ENCODE peak calls at places on chromosomes 6 and 20, in five cellular contexts. D is endodermal cell, W is ascending aorta, X is psoas muscle, S is astrocyte of the spinal cord. V is an unnamed sample.

GRCh38 chr6:17291778-17292177 is 10.6 kb downstream of the RBM24 start:
- DNase-seq in D (no peak), W (no peak), X (peak; percentile 65), S (no peak), V (no peak)

GRCh38 chr6:6659600-6660327 is 71.2 kb downstream of the LY86 start:
- DNase-seq in D (no peak), W (peak; percentile 27), X (no peak), S (no peak), V (no peak)

GRCh38 chr20:10642859-10643559 is 30.8 kb downstream of the JAG1 start:
- DNase-seq in D (no peak), W (no peak), X (no peak), S (no peak), V (no peak)

GRCh38 chr20:59678286-59678685 is 73.9 kb downstream of the PHACTR3 start:
- DNase-seq in D (no peak), W (no peak), X (no peak), S (no peak), V (no peak)

GRCh38 chr20:19449051-19449450 is 236.6 kb downstream of the SLC24A3 start:
- DNase-seq in D (peak; percentile 47), W (no peak), X (no peak), S (no peak), V (no peak)

GRCh38 chr20:40506567-40506966 is 182.5 kb downstream of the MAFB start:
- DNase-seq in D (peak; percentile 72), W (peak; percentile 96), X (peak; percentile 93), S (peak; percentile 99), V (peak; percentile 92)

GRCh38 chr20:44914924-44915323 is 5.1 kb downstream of the PABPC1L start:
- DNase-seq in D (no peak), W (no peak), X (no peak), S (no peak), V (no peak)

GRCh38 chr20:62087227-62087626 is 21.5 kb upstream of the TAF4 start:
- DNase-seq in D (peak; percentile 66), W (no peak), X (no peak), S (no peak), V (no peak)

GRCh38 chr6:133047065-133047665 is 194.0 kb upstream of the EYA4 start:
- DNase-seq in D (no peak), W (no peak), X (no peak), S (no peak), V (peak; percentile 43)

GRCh38 chr6:152148412-152148811 is 340.9 kb downstream of the ESR1 start:
- DNase-seq in D (no peak), W (no peak), X (no peak), S (no peak), V (no peak)

GRCh38 chr20:48789781-48790544 is 37.8 kb downstream of the PREX1 start:
- DNase-seq in D (no peak), W (no peak), X (no peak), S (no peak), V (no peak)

GRCh38 chr20:44566018-44566417 is 16.4 kb upstream of the PKIG start:
- DNase-seq in D (no peak), W (no peak), X (no peak), S (no peak), V (no peak)

GRCh38 chr6:108779521-108779920 is 68.7 kb upstream of the ARMC2 start:
- DNase-seq in D (no peak), W (no peak), X (no peak), S (no peak), V (no peak)

GRCh38 chr6:119351005-119351394 is 1.4 kb upstream of the MAN1A1 start:
- DNase-seq in D (no peak), W (no peak), X (no peak), S (peak; percentile 74), V (no peak)

GRCh38 chr20:45695496-45695895 is 6.3 kb upstream of the WFDC13 start:
- DNase-seq in D (no peak), W (no peak), X (no peak), S (no peak), V (no peak)

GRCh38 chr6:91243436-91243835 is 656.6 kb upstream of the MAP3K7 start:
- DNase-seq in D (no peak), W (no peak), X (no peak), S (no peak), V (no peak)

GRCh38 chr20:63149531-63150207 is 66.3 kb downstream of the YTHDF1 start:
- DNase-seq in D (no peak), W (no peak), X (peak; percentile 43), S (no peak), V (no peak)

GRCh38 chr20:33010133-33010504 is 2.6 kb downstream of the BPIFB2 start:
- DNase-seq in D (no peak), W (no peak), X (no peak), S (no peak), V (no peak)

GRCh38 chr6:4133941-4134838 is 1.2 kb downstream of the ECI2 start:
- DNase-seq in D (peak; percentile 74), W (no peak), X (no peak), S (peak; percentile 24), V (no peak)

GRCh38 chr6:47358440-47359225 is 48.9 kb upstream of the TNFRSF21 start:
- DNase-seq in D (no peak), W (no peak), X (no peak), S (no peak), V (no peak)

GRCh38 chr6:136225496-136225895 is 24.6 kb downstream of the MTFR2 start:
- DNase-seq in D (no peak), W (no peak), X (no peak), S (no peak), V (no peak)

GRCh38 chr6:151140767-151141166 is 99.0 kb upstream of the AKAP12 start:
- DNase-seq in D (no peak), W (no peak), X (no peak), S (no peak), V (no peak)

GRCh38 chr20:18133962-18134361 is 3.7 kb upstream of the KAT14 start:
- DNase-seq in D (no peak), W (no peak), X (no peak), S (no peak), V (no peak)

DNA sequence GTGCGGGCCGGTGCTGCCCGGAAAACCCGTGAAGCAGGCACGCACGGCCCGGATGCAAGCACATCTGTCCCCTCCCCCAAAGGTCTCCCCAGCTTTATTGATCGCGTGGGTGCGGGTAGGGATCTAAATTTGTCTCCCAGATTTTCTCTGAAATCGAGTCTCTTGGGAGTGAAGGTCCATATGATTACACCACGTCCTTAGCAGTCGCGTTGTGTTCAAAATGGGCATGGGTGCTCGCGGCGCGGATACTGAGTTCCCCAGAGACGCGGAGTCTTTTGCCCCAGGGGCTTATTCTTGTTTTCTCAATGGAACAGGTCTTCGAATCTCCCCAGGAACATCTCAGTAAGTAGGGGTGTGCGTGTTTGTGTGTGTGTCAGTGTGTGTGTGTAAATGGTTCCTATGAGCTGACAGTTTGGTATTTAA is 2.8 kb upstream of the ZNF292 start:
- DNase-seq in D (no peak), W (no peak), X (no peak), S (no peak), V (no peak)
- H3K4me3 ChIP-seq in D (peak overlapping the region; percentile 43), W (peak overlapping the region; percentile 59), X (peak overlapping the region; percentile 99), S (peak overlapping the region; percentile 28), V (peak overlapping the region; percentile 47)

GRCh38 chr6:43510827-43511163 is 649 bp upstream of the LRRC73 start:
- DNase-seq in D (no peak), W (no peak), X (no peak), S (no peak), V (no peak)
- H3K4me3 ChIP-seq in D (no peak overlapping the region), W (peak overlapping the region; percentile 91), X (peak overlapping the region; percentile 87), S (peak overlapping the region; percentile 43), V (peak overlapping the region; percentile 57)

GRCh38 chr6:40586800-40587201 is 363 bp downstream of the LRFN2 start:
- DNase-seq in D (peak; percentile 56), W (no peak), X (peak; percentile 51), S (no peak), V (no peak)
- H3K4me3 ChIP-seq in D (peak overlapping the region; percentile 83), W (peak overlapping the region; percentile 64), X (peak overlapping the region; percentile 62), S (no peak overlapping the region), V (peak overlapping the region; percentile 47)

DNA sequence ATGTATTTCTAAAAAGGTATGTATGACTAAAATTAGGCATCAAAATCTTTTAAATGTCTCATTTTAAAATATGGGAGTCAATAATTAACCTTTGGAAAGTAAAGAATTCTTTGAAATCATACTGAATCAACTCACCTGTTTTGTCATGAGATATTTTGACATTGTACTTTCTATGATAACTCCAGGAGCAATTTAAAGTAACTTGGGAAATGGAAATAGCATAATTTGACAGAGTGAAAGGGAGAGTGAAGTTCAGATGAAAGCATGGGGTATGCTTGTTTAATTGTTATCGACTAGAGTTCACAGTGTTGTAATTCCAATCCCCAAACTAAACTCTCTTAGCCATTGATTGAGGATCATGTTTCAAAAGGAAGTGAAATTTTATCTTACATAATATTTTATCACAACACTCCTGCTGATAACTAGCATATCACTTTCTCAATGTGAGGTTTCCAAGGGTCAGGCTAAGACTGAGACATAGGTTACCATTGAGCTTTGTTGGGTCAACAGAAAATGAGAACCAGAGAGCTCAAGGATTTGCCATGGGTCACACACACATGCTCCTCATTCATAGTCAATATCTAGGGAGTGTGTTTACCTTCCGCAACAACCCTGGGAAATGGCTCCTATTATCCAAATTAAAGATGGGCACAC is 2.3 kb downstream of the GSTA1 start:
- DNase-seq in D (no peak), W (no peak), X (no peak), S (no peak), V (no peak)
- H3K4me3 ChIP-seq in D (no peak overlapping the region), W (no peak overlapping the region), X (no peak overlapping the region), S (no peak overlapping the region), V (no peak overlapping the region)

DNA sequence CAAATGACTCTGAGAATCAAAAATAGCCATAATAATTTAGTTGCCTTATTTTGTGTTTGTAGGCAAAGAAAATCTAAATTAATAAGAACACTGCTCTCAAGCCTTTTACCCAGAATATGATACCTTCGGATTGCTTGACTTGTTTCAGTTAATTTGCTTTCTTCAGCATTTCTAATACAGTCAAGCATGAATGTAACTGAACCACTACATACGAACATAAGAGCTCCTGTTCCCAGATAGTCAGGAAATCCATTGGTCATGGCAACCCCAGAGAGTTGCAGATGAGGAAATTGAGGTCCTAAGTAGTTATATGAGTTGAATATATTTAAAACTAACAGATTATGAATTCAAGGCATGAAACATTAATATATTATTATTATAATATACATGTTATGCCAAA is 2.9 kb downstream of the FRK start:
- DNase-seq in D (no peak), W (no peak), X (no peak), S (no peak), V (no peak)
- H3K4me3 ChIP-seq in D (no peak overlapping the region), W (peak overlapping the region; percentile 7), X (peak overlapping the region; percentile 68), S (no peak overlapping the region), V (no peak overlapping the region)

DNA sequence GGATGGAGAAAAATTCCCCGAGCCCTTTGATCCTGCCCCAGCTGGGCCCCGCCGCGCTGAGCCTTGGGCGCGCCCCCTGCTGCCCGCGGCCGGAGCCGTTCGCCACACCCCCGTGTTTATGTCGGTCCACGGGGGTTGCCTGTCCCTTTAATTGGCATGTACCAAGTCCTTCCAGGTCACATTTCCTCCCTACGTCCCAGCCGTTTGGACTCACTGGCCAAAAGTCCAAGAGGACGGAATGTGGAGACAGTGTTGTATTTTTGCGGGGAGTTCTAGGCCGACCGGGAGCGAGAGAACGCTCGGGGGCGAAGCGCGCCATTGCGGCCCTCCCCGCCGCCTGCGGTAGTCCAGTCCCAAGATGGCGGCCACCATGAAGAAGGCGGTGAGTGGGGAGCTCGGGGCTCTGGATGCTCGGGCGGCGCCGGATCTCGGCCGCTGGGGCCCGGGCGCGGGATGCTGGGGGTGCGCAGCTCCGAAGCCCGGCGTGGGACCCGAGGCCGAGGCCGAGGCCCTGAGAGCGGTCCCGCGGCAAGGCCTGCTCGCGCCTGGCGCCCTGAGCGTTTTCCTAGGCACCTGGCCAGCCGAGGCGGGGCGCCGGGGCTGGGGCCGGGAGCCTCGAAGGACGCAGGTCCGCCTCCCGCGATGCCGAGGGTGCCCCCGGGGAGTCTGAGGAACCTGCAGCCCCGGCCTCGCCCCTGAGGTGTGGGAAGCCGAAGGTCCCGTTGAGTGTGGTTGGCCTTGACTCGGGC is at the start of gene PFDN4:
- DNase-seq in D (peak; percentile 95), W (no peak), X (peak; percentile 90), S (peak; percentile 89), V (peak; percentile 41)
- H3K4me3 ChIP-seq in D (peak within 1 kb of the TSS; percentile 95), W (peak within 1 kb of the TSS; percentile 94), X (peak within 1 kb of the TSS; percentile 99), S (peak within 1 kb of the TSS; percentile 83), V (peak within 1 kb of the TSS; percentile 82)

GRCh38 chr6:157089851-157090250 is 233.5 kb downstream of the TMEM242 start:
- DNase-seq in D (peak; percentile 79), W (no peak), X (no peak), S (no peak), V (no peak)
- H3K4me3 ChIP-seq in D (no peak overlapping the region), W (no peak overlapping the region), X (no peak overlapping the region), S (no peak overlapping the region), V (no peak overlapping the region)